ENCODE peak calls at places on chromosomes 2 and 18, in six cellular contexts. J, H, K, Q, B and X are unnamed samples.
A peak's percentile ranks its signal among the peaks of the same experiment; 100 is the strongest.

GRCh38 chr2:108169982-108170625 is 69.7 kb upstream of the SULT1C3 start:
- DNase-seq in J (peak; percentile 19), Q (peak; percentile 18), H (no peak), K (no peak), B (no peak), X (no peak)

GRCh38 chr2:28393115-28393836 is 618 bp downstream of the FOSL2 start:
- DNase-seq in Q (peak; percentile 68), K (peak; percentile 75), J (peak; percentile 69), B (peak; percentile 82), H (no peak), X (peak; percentile 20)

GRCh38 chr2:105330681-105331375 is 1.3 kb upstream of the TGFBRAP1 start:
- DNase-seq in Q (no peak), K (no peak), J (no peak), B (no peak), H (no peak), X (no peak)

GRCh38 chr2:96231316-96231715 is 22.7 kb upstream of the STARD7 start:
- DNase-seq in B (no peak), H (no peak), Q (no peak), K (no peak), J (no peak), X (no peak)

GRCh38 chr2:71277536-71278103 is 50.7 kb upstream of the PAIP2B start:
- DNase-seq in H (peak; percentile 10), Q (no peak), B (peak; percentile 53), J (peak; percentile 26), K (no peak), X (no peak)

GRCh38 chr2:168500516-168500915 is 44.4 kb downstream of the CERS6 start:
- DNase-seq in H (no peak), J (peak; percentile 59), B (no peak), Q (no peak), K (no peak), X (no peak)

GRCh38 chr2:235618039-235618438 is 124.2 kb downstream of the AGAP1 start:
- DNase-seq in K (no peak), B (no peak), H (no peak), J (peak; percentile 92), Q (peak; percentile 89), X (no peak)

GRCh38 chr18:36527740-36528455 is 230.4 kb downstream of the FHOD3 start:
- DNase-seq in J (no peak), B (no peak), K (no peak), Q (no peak), H (no peak), X (no peak)

GRCh38 chr2:218438601-218439000 is 19.7 kb downstream of the VIL1 start:
- DNase-seq in K (no peak), Q (no peak), H (no peak), J (no peak), B (peak; percentile 41), X (no peak)

GRCh38 chr2:12701786-12702660 is 14.7 kb upstream of the TRIB2 start:
- DNase-seq in J (peak; percentile 86), B (no peak), K (no peak), Q (peak; percentile 80), H (no peak), X (no peak)

GRCh38 chr2:205889073-205889472 is 196.9 kb downstream of the INO80D start:
- DNase-seq in K (no peak), Q (peak; percentile 12), B (no peak), H (no peak), J (peak; percentile 63), X (no peak)

GRCh38 chr2:111662771-111663470 is 221.1 kb downstream of the ANAPC1 start:
- DNase-seq in B (no peak), K (no peak), Q (peak; percentile 10), H (no peak), J (peak; percentile 83), X (no peak)

GRCh38 chr2:174246944-174247381 is 1.4 kb downstream of the OLA1 start:
- DNase-seq in J (no peak), K (no peak), Q (no peak), B (no peak), H (no peak), X (no peak)

GRCh38 chr2:66714651-66715050 is 279.7 kb downstream of the MEIS1 start:
- DNase-seq in K (no peak), Q (peak; percentile 67), B (no peak), J (peak; percentile 44), H (no peak), X (no peak)

GRCh38 chr2:86078801-86079545 is 26.7 kb downstream of the POLR1A start:
- DNase-seq in Q (peak; percentile 47), H (peak; percentile 67), K (peak; percentile 51), B (no peak), J (peak; percentile 54), X (no peak)

GRCh38 chr18:26865557-26865956 is at the start of gene AQP4:
- DNase-seq in J (peak; percentile 0), K (no peak), H (no peak), B (peak; percentile 76), Q (no peak), X (no peak)

GRCh38 chr2:174984561-174984960 is 20.6 kb downstream of the CHN1 start:
- DNase-seq in H (no peak), Q (no peak), K (no peak), B (no peak), J (no peak), X (no peak)

DNA sequence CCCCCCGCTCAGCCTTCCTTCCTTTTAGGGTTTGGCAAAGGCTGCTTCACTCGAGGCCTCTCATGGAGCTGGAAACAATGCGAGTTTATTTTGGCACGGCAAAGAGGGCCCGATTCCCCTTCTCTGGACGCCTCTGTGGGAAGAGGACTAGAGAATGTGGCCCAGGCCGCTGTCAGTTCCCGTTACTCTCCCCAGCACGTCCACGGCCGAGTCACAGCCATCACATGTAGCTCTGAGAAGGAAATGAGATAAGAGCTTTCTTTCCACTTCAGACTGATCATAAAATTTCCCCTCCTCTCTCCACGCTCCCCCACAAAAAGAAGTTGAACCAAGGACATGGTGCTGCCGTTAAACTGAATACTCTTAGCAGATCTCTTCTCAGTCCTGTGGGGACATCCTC is 101.4 kb downstream of the MCFD2 start:
- DNase-seq in H (peak; percentile 57), B (no peak), Q (peak; percentile 84), K (peak; percentile 90), J (peak; percentile 96), X (no peak)
- H3K27ac ChIP-seq in H (peak overlapping the region; percentile 27), B (peak overlapping the region; percentile 77), Q (peak overlapping the region; percentile 97), K (peak overlapping the region; percentile 89), J (peak overlapping the region; percentile 70), X (no peak overlapping the region)

GRCh38 chr2:9113916-9114315 is 92.7 kb upstream of the ASAP2 start:
- DNase-seq in H (no peak), Q (no peak), J (no peak), B (no peak), K (no peak), X (no peak)
- TF ChIP-seq CTCF in H (no peak), Q (no peak), J (no peak), B (no peak), K (no peak), X (no peak)

GRCh38 chr2:63369146-63369545 is 219.1 kb downstream of the WDPCP start:
- DNase-seq in Q (no peak), H (no peak), J (no peak), K (no peak), B (no peak), X (no peak)

GRCh38 chr2:63374341-63374740 is 213.9 kb downstream of the WDPCP start:
- DNase-seq in Q (no peak), B (no peak), K (no peak), J (no peak), H (no peak), X (no peak)

DNA sequence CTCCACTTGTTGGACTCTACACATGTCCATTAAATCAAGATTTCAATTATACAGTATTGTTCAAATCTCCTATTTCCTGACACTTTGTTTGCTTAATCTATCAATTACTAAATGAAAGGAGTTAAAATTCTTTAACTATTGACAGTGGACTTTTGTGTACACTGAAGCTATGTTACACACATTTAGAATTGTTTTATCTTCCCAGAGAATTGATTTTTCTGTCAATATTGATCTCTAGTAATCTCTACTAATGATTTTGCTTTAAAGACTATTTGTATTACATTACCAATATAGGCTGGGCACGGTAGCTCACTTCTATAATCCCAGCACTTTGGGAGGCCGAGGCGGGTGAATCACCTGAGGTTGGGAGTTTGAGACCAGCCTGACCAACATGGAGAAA is 215.7 kb downstream of the WDPCP start:
- DNase-seq in H (no peak), J (no peak), K (no peak), B (no peak), Q (no peak), X (no peak)
- H3K27ac ChIP-seq in H (no peak overlapping the region), J (no peak overlapping the region), K (no peak overlapping the region), B (no peak overlapping the region), Q (no peak overlapping the region), X (no peak overlapping the region)

GRCh38 chr18:31557446-31557845 is 34.2 kb upstream of the TTR start:
- DNase-seq in K (no peak), B (no peak), J (no peak), Q (no peak), H (no peak), X (no peak)
- TF ChIP-seq CTCF in K (no peak), B (no peak), J (no peak), Q (no peak), H (no peak), X (no peak)

GRCh38 chr2:42974697-42975357 is 182.4 kb upstream of the HAAO start:
- DNase-seq in K (peak; percentile 87), Q (peak; percentile 63), B (peak; percentile 80), H (peak; percentile 91), J (peak; percentile 67), X (peak; percentile 46)
- H3K27ac ChIP-seq in K (peak overlapping the region; percentile 78), Q (peak overlapping the region; percentile 79), B (peak overlapping the region; percentile 72), H (peak overlapping the region; percentile 83), J (peak overlapping the region; percentile 75), X (no peak overlapping the region)